ENCODE peak calls at places on chromosome 12, in ten cellular contexts. One of them, this sample, is unnamed.

GRCh38 chr12:52004042-52004648 is 2.6 kb upstream of the TAMALIN start:
- DNase-seq in left cardiac atrium: peak
- DNase-seq in stromal cell of bone marrow: no peak
- DNase-seq in NCI-H748 treated with DMSO at 0.1 percent for 48 hours: no peak
- DNase-seq in GM23338: peak
- DNase-seq in adipocyte: peak
- DNase-seq in NT2/D1: no peak
- DNase-seq in fibroblast of mammary gland: peak
- DNase-seq in SW 1271: peak
- DNase-seq in skeletal muscle cell: no peak
- DNase-seq in this sample: peak

GRCh38 chr12:55827806-55828205 is 1.6 kb downstream of the DNAJC14 start:
- DNase-seq in left cardiac atrium: no peak
- DNase-seq in stromal cell of bone marrow: no peak
- DNase-seq in NCI-H748 treated with DMSO at 0.1 percent for 48 hours: no peak
- DNase-seq in GM23338: no peak
- DNase-seq in adipocyte: no peak
- DNase-seq in NT2/D1: no peak
- DNase-seq in fibroblast of mammary gland: no peak
- DNase-seq in SW 1271: no peak
- DNase-seq in skeletal muscle cell: no peak
- DNase-seq in this sample: no peak

GRCh38 chr12:122003646-122004611 is 17.8 kb upstream of the BCL7A start:
- DNase-seq in left cardiac atrium: no peak
- DNase-seq in stromal cell of bone marrow: no peak
- DNase-seq in NCI-H748 treated with DMSO at 0.1 percent for 48 hours: no peak
- DNase-seq in GM23338: no peak
- DNase-seq in adipocyte: peak
- DNase-seq in NT2/D1: no peak
- DNase-seq in fibroblast of mammary gland: peak
- DNase-seq in SW 1271: no peak
- DNase-seq in skeletal muscle cell: peak
- DNase-seq in this sample: no peak

GRCh38 chr12:76622351-76622750 is 62.8 kb upstream of the OSBPL8 start:
- DNase-seq in left cardiac atrium: no peak
- DNase-seq in stromal cell of bone marrow: no peak
- DNase-seq in NCI-H748 treated with DMSO at 0.1 percent for 48 hours: no peak
- DNase-seq in GM23338: no peak
- DNase-seq in adipocyte: no peak
- DNase-seq in NT2/D1: no peak
- DNase-seq in fibroblast of mammary gland: no peak
- DNase-seq in SW 1271: no peak
- DNase-seq in skeletal muscle cell: no peak
- DNase-seq in this sample: no peak

GRCh38 chr12:56257491-56258067 is 605 bp downstream of the ANKRD52 start:
- DNase-seq in left cardiac atrium: no peak
- DNase-seq in stromal cell of bone marrow: no peak
- DNase-seq in NCI-H748 treated with DMSO at 0.1 percent for 48 hours: no peak
- DNase-seq in GM23338: peak
- DNase-seq in adipocyte: peak
- DNase-seq in NT2/D1: peak
- DNase-seq in fibroblast of mammary gland: peak
- DNase-seq in SW 1271: peak
- DNase-seq in skeletal muscle cell: no peak
- DNase-seq in this sample: no peak

GRCh38 chr12:131311764-131312163 is 358.1 kb downstream of the ADGRD1 start:
- DNase-seq in left cardiac atrium: no peak
- DNase-seq in stromal cell of bone marrow: no peak
- DNase-seq in NCI-H748 treated with DMSO at 0.1 percent for 48 hours: no peak
- DNase-seq in GM23338: peak
- DNase-seq in adipocyte: no peak
- DNase-seq in NT2/D1: no peak
- DNase-seq in fibroblast of mammary gland: no peak
- DNase-seq in SW 1271: no peak
- DNase-seq in skeletal muscle cell: no peak
- DNase-seq in this sample: no peak

GRCh38 chr12:125685885-125686284 is 620.6 kb downstream of the AACS start:
- DNase-seq in left cardiac atrium: no peak
- DNase-seq in stromal cell of bone marrow: no peak
- DNase-seq in NCI-H748 treated with DMSO at 0.1 percent for 48 hours: no peak
- DNase-seq in GM23338: no peak
- DNase-seq in adipocyte: peak
- DNase-seq in NT2/D1: no peak
- DNase-seq in fibroblast of mammary gland: no peak
- DNase-seq in SW 1271: no peak
- DNase-seq in skeletal muscle cell: no peak
- DNase-seq in this sample: peak

GRCh38 chr12:65500121-65500846 is 221.8 kb downstream of the MSRB3 start:
- DNase-seq in left cardiac atrium: no peak
- DNase-seq in stromal cell of bone marrow: no peak
- DNase-seq in NCI-H748 treated with DMSO at 0.1 percent for 48 hours: no peak
- DNase-seq in GM23338: no peak
- DNase-seq in adipocyte: peak
- DNase-seq in NT2/D1: no peak
- DNase-seq in fibroblast of mammary gland: peak
- DNase-seq in SW 1271: no peak
- DNase-seq in skeletal muscle cell: no peak
- DNase-seq in this sample: no peak

GRCh38 chr12:468671-469389 is 9.1 kb downstream of the B4GALNT3 start:
- DNase-seq in left cardiac atrium: no peak
- DNase-seq in stromal cell of bone marrow: no peak
- DNase-seq in NCI-H748 treated with DMSO at 0.1 percent for 48 hours: no peak
- DNase-seq in GM23338: no peak
- DNase-seq in adipocyte: peak
- DNase-seq in NT2/D1: no peak
- DNase-seq in fibroblast of mammary gland: peak
- DNase-seq in SW 1271: no peak
- DNase-seq in skeletal muscle cell: no peak
- DNase-seq in this sample: no peak